ENCODE peak calls at places on chromosome 10, in eight cellular contexts. J, O, B, L, W, Y, E and Q are unnamed samples.

GRCh38 chr10:132693676-132694075 is 92.3 kb downstream of the NKX6-2 start:
- DNase-seq in J (no peak), O (no peak), B (peak), L (no peak), W (no peak), Y (no peak), E (no peak), Q (no peak)

GRCh38 chr10:33216661-33217427 is 117.6 kb downstream of the NRP1 start:
- DNase-seq in J (no peak), O (no peak), B (no peak), L (no peak), W (no peak), Y (no peak), E (peak), Q (no peak)

GRCh38 chr10:118823256-118823907 is 68.6 kb upstream of the CACUL1 start:
- DNase-seq in J (no peak), O (no peak), B (no peak), L (no peak), W (no peak), Y (no peak), E (no peak), Q (no peak)

GRCh38 chr10:86257683-86258082 is 108.9 kb downstream of the GRID1 start:
- DNase-seq in J (no peak), O (no peak), B (no peak), L (no peak), W (no peak), Y (no peak), E (no peak), Q (no peak)

GRCh38 chr10:60644436-60645130 is 133.7 kb upstream of the CDK1 start:
- DNase-seq in J (no peak), O (no peak), B (no peak), L (no peak), W (no peak), Y (no peak), E (no peak), Q (no peak)

GRCh38 chr10:79184649-79185048 is 115.9 kb downstream of the ZMIZ1 start:
- DNase-seq in J (no peak), O (no peak), B (no peak), L (no peak), W (no peak), Y (no peak), E (no peak), Q (no peak)

GRCh38 chr10:62560207-62560819 is 186.1 kb downstream of the ZNF365 start:
- DNase-seq in J (peak), O (no peak), B (peak), L (no peak), W (no peak), Y (no peak), E (peak), Q (no peak)

GRCh38 chr10:119149723-119150122 is 15.8 kb downstream of the SFXN4 start:
- DNase-seq in J (no peak), O (no peak), B (no peak), L (no peak), W (no peak), Y (peak), E (no peak), Q (no peak)

GRCh38 chr10:15137636-15138035 is 30.9 kb downstream of the NMT2 start:
- DNase-seq in J (peak), O (no peak), B (no peak), L (no peak), W (no peak), Y (no peak), E (peak), Q (no peak)

GRCh38 chr10:33661580-33662269 is 327.3 kb upstream of the NRP1 start:
- DNase-seq in J (no peak), O (no peak), B (no peak), L (peak), W (no peak), Y (no peak), E (no peak), Q (peak)

GRCh38 chr10:30160431-30160982 is 101.1 kb upstream of the JCAD start:
- DNase-seq in J (no peak), O (no peak), B (no peak), L (no peak), W (no peak), Y (no peak), E (no peak), Q (no peak)

GRCh38 chr10:4051011-4051407 is 266.0 kb upstream of the KLF6 start:
- DNase-seq in J (peak), O (no peak), B (peak), L (peak), W (no peak), Y (no peak), E (peak), Q (no peak)

GRCh38 chr10:111128331-111129167 is 51.7 kb downstream of the ADRA2A start:
- DNase-seq in J (no peak), O (no peak), B (peak), L (no peak), W (no peak), Y (no peak), E (peak), Q (no peak)

GRCh38 chr10:21057989-21058388 is 160.9 kb upstream of the NEBL start:
- DNase-seq in J (no peak), O (no peak), B (no peak), L (no peak), W (no peak), Y (no peak), E (no peak), Q (no peak)

GRCh38 chr10:71573562-71574300 is 145.8 kb downstream of the C10orf105 start:
- DNase-seq in J (no peak), O (no peak), B (no peak), L (no peak), W (no peak), Y (no peak), E (no peak), Q (no peak)

GRCh38 chr10:92801978-92802872 is 46.1 kb upstream of the EXOC6 start:
- DNase-seq in J (no peak), O (no peak), B (no peak), L (no peak), W (no peak), Y (no peak), E (no peak), Q (no peak)

GRCh38 chr10:61973923-61974322 is 72.4 kb downstream of the ARID5B start:
- DNase-seq in J (peak), O (no peak), B (no peak), L (no peak), W (no peak), Y (no peak), E (no peak), Q (no peak)

GRCh38 chr10:3868274-3868669 is 83.3 kb upstream of the KLF6 start:
- DNase-seq in J (no peak), O (no peak), B (no peak), L (no peak), W (no peak), Y (no peak), E (no peak), Q (no peak)

GRCh38 chr10:14889318-14889717 is 10.7 kb downstream of the SUV39H2 start:
- DNase-seq in J (peak), O (no peak), B (no peak), L (no peak), W (no peak), Y (no peak), E (no peak), Q (no peak)

GRCh38 chr10:34430685-34431084 is 384.4 kb downstream of the PARD3 start:
- DNase-seq in J (no peak), O (no peak), B (no peak), L (no peak), W (no peak), Y (no peak), E (no peak), Q (peak)

GRCh38 chr10:14405076-14406065 is 74.6 kb upstream of the FRMD4A start:
- DNase-seq in J (peak), O (no peak), B (peak), L (no peak), W (no peak), Y (no peak), E (peak), Q (no peak)

GRCh38 chr10:79183468-79183865 is 114.7 kb downstream of the ZMIZ1 start:
- DNase-seq in J (no peak), O (no peak), B (no peak), L (no peak), W (no peak), Y (no peak), E (no peak), Q (no peak)